ENCODE peak calls at places on chromosomes 2 and 18, in four cellular contexts. One of them, this sample, is unnamed.
A peak's percentile ranks its signal among the peaks of the same experiment; 100 is the strongest.

GRCh38 chr2:233124449-233125080 is 64.4 kb downstream of the INPP5D start:
- DNase-seq in GM10248: peak; percentile 74
- DNase-seq in GM12864: peak; percentile 65
- DNase-seq in RWPE1: no peak
- DNase-seq in this sample: no peak

GRCh38 chr2:163175294-163175693 is 336.7 kb upstream of the KCNH7 start:
- DNase-seq in GM10248: no peak
- DNase-seq in GM12864: no peak
- DNase-seq in RWPE1: no peak
- DNase-seq in this sample: no peak

GRCh38 chr2:137420744-137421143 is 543.5 kb upstream of the HNMT start:
- DNase-seq in RWPE1: no peak
- DNase-seq in GM12864: no peak
- DNase-seq in GM10248: no peak
- DNase-seq in this sample: no peak

GRCh38 chr2:100924520-100925451 is 77.3 kb upstream of the RPL31 start:
- DNase-seq in RWPE1: no peak
- DNase-seq in GM10248: peak; percentile 58
- DNase-seq in GM12864: peak; percentile 21
- DNase-seq in this sample: no peak

GRCh38 chr2:108215794-108216211 is 24.0 kb upstream of the SULT1C3 start:
- DNase-seq in GM10248: no peak
- DNase-seq in RWPE1: no peak
- DNase-seq in GM12864: no peak
- DNase-seq in this sample: no peak

GRCh38 chr18:47844828-47845227 is 85.6 kb downstream of the SMAD2 start:
- DNase-seq in RWPE1: no peak
- DNase-seq in GM12864: no peak
- DNase-seq in GM10248: no peak
- DNase-seq in this sample: no peak

GRCh38 chr2:43222472-43223146 is 3.8 kb downstream of the ZFP36L2 start:
- DNase-seq in GM10248: no peak
- DNase-seq in RWPE1: no peak
- DNase-seq in GM12864: no peak
- DNase-seq in this sample: no peak

GRCh38 chr18:77065221-77065981 is 67.2 kb downstream of the MBP start:
- DNase-seq in RWPE1: peak; percentile 62
- DNase-seq in GM12864: no peak
- DNase-seq in GM10248: no peak
- DNase-seq in this sample: no peak

GRCh38 chr2:95036491-95037289 is 11.2 kb downstream of the MAL start:
- DNase-seq in RWPE1: no peak
- DNase-seq in GM12864: no peak
- DNase-seq in GM10248: no peak
- DNase-seq in this sample: no peak

GRCh38 chr18:63309422-63309821 is 10.1 kb downstream of the BCL2 start:
- DNase-seq in GM10248: no peak
- DNase-seq in GM12864: no peak
- DNase-seq in RWPE1: no peak
- DNase-seq in this sample: no peak

GRCh38 chr18:48875942-48876511 is 74.7 kb downstream of the SMAD7 start:
- DNase-seq in GM10248: no peak
- DNase-seq in GM12864: no peak
- DNase-seq in RWPE1: no peak
- DNase-seq in this sample: no peak
- TF ChIP-seq CTCF in GM10248: no peak
- TF ChIP-seq CTCF in GM12864: no peak
- TF ChIP-seq CTCF in RWPE1: no peak
- TF ChIP-seq CTCF in this sample: no peak

DNA sequence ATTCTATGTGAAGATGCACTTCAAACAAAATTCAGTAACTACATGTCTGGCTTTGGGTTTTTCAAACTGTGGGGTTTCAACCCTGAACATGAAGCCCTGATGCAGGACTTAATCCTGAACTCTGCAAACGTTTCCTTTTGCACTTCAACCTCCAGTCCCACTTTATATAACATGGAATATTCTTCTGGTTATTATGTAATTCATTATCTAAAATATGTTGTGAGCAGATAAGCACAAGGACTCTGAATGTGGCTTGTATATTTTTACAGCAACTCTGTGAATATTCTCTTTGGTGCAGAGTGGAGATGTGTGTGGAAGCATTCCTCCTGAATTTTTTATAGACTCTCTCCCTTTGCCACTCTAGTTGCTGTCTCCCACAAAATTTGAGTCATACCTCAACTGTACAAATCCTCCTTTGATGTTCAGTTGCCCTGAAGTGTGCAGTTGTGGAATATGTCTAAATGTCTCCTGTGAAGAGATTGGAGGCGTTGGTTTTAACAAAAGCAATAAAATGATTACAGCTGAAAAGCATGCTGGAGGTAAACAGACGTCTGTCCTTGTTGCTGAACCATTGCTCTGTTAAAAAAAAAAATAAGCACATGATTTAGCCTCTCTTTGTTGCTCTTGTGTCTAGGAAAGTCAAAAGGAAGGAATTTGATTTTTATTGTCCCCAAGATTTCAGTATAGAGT is 205.1 kb upstream of the NRP2 start:
- DNase-seq in GM12864: no peak
- DNase-seq in RWPE1: no peak
- DNase-seq in GM10248: no peak
- DNase-seq in this sample: no peak
- TF ChIP-seq CTCF in GM12864: no peak
- TF ChIP-seq CTCF in RWPE1: no peak
- TF ChIP-seq CTCF in GM10248: no peak
- TF ChIP-seq CTCF in this sample: no peak

GRCh38 chr18:8426401-8426800 is 182.8 kb upstream of the RAB12 start:
- DNase-seq in RWPE1: no peak
- DNase-seq in GM12864: no peak
- DNase-seq in GM10248: no peak
- DNase-seq in this sample: no peak
- TF ChIP-seq CTCF in RWPE1: no peak
- TF ChIP-seq CTCF in GM12864: peak; percentile 61
- TF ChIP-seq CTCF in GM10248: no peak
- TF ChIP-seq CTCF in this sample: peak; percentile 63

DNA sequence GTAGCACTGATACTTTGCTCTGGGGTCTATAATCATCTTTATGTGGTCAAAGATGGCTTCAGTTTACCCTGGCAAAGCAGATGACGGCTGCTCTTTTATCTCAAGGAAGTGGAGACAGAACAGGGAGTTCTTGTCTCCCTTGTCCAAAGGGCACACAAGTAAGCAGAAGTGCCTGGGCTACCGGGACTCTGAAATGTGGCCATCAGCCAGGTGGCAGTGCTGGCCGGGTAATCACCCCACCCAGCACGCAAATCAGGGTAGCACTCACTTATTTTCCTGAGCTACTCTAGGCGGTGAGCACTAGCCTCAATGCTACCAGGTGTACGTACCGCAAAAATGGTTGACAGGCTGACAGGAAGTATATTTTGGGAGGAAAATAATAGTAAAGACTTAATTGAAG is 119.7 kb upstream of the ETAA1 start:
- DNase-seq in GM12864: no peak
- DNase-seq in RWPE1: no peak
- DNase-seq in GM10248: no peak
- DNase-seq in this sample: no peak
- TF ChIP-seq CTCF in GM12864: no peak
- TF ChIP-seq CTCF in RWPE1: no peak
- TF ChIP-seq CTCF in GM10248: no peak
- TF ChIP-seq CTCF in this sample: no peak

GRCh38 chr2:201900362-201900761 is 94.0 kb downstream of the CDK15 start:
- DNase-seq in GM12864: no peak
- DNase-seq in RWPE1: no peak
- DNase-seq in GM10248: no peak
- DNase-seq in this sample: no peak

GRCh38 chr2:201904529-201905420 is 98.4 kb downstream of the CDK15 start:
- DNase-seq in RWPE1: no peak
- DNase-seq in GM12864: peak; percentile 43
- DNase-seq in GM10248: no peak
- DNase-seq in this sample: no peak

GRCh38 chr2:201907128-201907886 is 101.0 kb downstream of the CDK15 start:
- DNase-seq in GM12864: no peak
- DNase-seq in RWPE1: no peak
- DNase-seq in GM10248: no peak
- DNase-seq in this sample: no peak

GRCh38 chr2:201901770-201902169 is 95.4 kb downstream of the CDK15 start:
- DNase-seq in GM12864: no peak
- DNase-seq in RWPE1: no peak
- DNase-seq in GM10248: no peak
- DNase-seq in this sample: no peak
- TF ChIP-seq CTCF in GM12864: peak; percentile 6
- TF ChIP-seq CTCF in RWPE1: no peak
- TF ChIP-seq CTCF in GM10248: no peak
- TF ChIP-seq CTCF in this sample: no peak

GRCh38 chr2:30038419-30038818 is 108.4 kb upstream of the YPEL5 start:
- DNase-seq in RWPE1: no peak
- DNase-seq in GM10248: no peak
- DNase-seq in GM12864: no peak
- DNase-seq in this sample: no peak

GRCh38 chr2:30040147-30040546 is 106.7 kb upstream of the YPEL5 start:
- DNase-seq in RWPE1: no peak
- DNase-seq in GM10248: no peak
- DNase-seq in GM12864: no peak
- DNase-seq in this sample: no peak

GRCh38 chr2:30037016-30037415 is 109.8 kb upstream of the YPEL5 start:
- DNase-seq in RWPE1: no peak
- DNase-seq in GM12864: no peak
- DNase-seq in GM10248: no peak
- DNase-seq in this sample: no peak

GRCh38 chr2:30041884-30042283 is 104.9 kb upstream of the YPEL5 start:
- DNase-seq in RWPE1: no peak
- DNase-seq in GM12864: no peak
- DNase-seq in GM10248: no peak
- DNase-seq in this sample: no peak

GRCh38 chr2:30039101-30039500 is 107.7 kb upstream of the YPEL5 start:
- DNase-seq in GM10248: no peak
- DNase-seq in RWPE1: no peak
- DNase-seq in GM12864: no peak
- DNase-seq in this sample: no peak
- TF ChIP-seq CTCF in GM10248: no peak
- TF ChIP-seq CTCF in RWPE1: no peak
- TF ChIP-seq CTCF in GM12864: no peak
- TF ChIP-seq CTCF in this sample: no peak